ENCODE peak calls at places on chromosomes 4 and X, in five cellular contexts. One of them, this sample, is unnamed.

GRCh38 chr4:78748361-78748760 is 27.8 kb upstream of the BMP2K start:
- DNase-seq in cardiac muscle cell: no peak
- DNase-seq in dorsolateral prefrontal cortex: no peak
- DNase-seq in A549: no peak
- DNase-seq in uterus: no peak
- DNase-seq in this sample: no peak

GRCh38 chrX:56790778-56791177 is 61.7 kb downstream of the NBDY start:
- DNase-seq in cardiac muscle cell: no peak
- DNase-seq in dorsolateral prefrontal cortex: no peak
- DNase-seq in A549: no peak
- DNase-seq in uterus: no peak
- DNase-seq in this sample: no peak

GRCh38 chr4:83238393-83238792 is 46.2 kb downstream of the COQ2 start:
- DNase-seq in cardiac muscle cell: no peak
- DNase-seq in dorsolateral prefrontal cortex: no peak
- DNase-seq in A549: no peak
- DNase-seq in uterus: no peak
- DNase-seq in this sample: no peak

GRCh38 chrX:85243761-85244410 is at the start of the genes SATL1 and ZNF711:
- DNase-seq in cardiac muscle cell: peak; percentile 91
- DNase-seq in dorsolateral prefrontal cortex: peak; percentile 50
- DNase-seq in A549: peak; percentile 14
- DNase-seq in uterus: peak; percentile 40
- DNase-seq in this sample: peak; percentile 22

GRCh38 chrX:113892401-113892800 is 691.5 kb upstream of the HTR2C start:
- DNase-seq in cardiac muscle cell: no peak
- DNase-seq in dorsolateral prefrontal cortex: no peak
- DNase-seq in A549: no peak
- DNase-seq in uterus: no peak
- DNase-seq in this sample: no peak

GRCh38 chr4:184283659-184284335 is 66.1 kb upstream of the ENPP6 start:
- DNase-seq in cardiac muscle cell: no peak
- DNase-seq in dorsolateral prefrontal cortex: no peak
- DNase-seq in A549: no peak
- DNase-seq in uterus: no peak
- DNase-seq in this sample: no peak

GRCh38 chr4:56637791-56638190 is 43.3 kb downstream of the HOPX start:
- DNase-seq in cardiac muscle cell: no peak
- DNase-seq in dorsolateral prefrontal cortex: no peak
- DNase-seq in A549: no peak
- DNase-seq in uterus: no peak
- DNase-seq in this sample: no peak

GRCh38 chr4:128385683-128386304 is 98.2 kb upstream of the PGRMC2 start:
- DNase-seq in cardiac muscle cell: no peak
- DNase-seq in dorsolateral prefrontal cortex: no peak
- DNase-seq in A549: peak; percentile 21
- DNase-seq in uterus: no peak
- DNase-seq in this sample: no peak

GRCh38 chrX:39472161-39472560 is 625.6 kb downstream of the BCOR start:
- DNase-seq in cardiac muscle cell: no peak
- DNase-seq in dorsolateral prefrontal cortex: no peak
- DNase-seq in A549: no peak
- DNase-seq in uterus: no peak
- DNase-seq in this sample: no peak

GRCh38 chr4:99352602-99353580 is at the start of gene ADH1C:
- DNase-seq in cardiac muscle cell: no peak
- DNase-seq in dorsolateral prefrontal cortex: no peak
- DNase-seq in A549: no peak
- DNase-seq in uterus: no peak
- DNase-seq in this sample: no peak

GRCh38 chrX:112834016-112834855 is 6.4 kb downstream of the AMOT start:
- DNase-seq in cardiac muscle cell: peak; percentile 51
- DNase-seq in dorsolateral prefrontal cortex: no peak
- DNase-seq in A549: no peak
- DNase-seq in uterus: no peak
- DNase-seq in this sample: no peak

GRCh38 chr4:31674313-31674947 is 954.3 kb downstream of the PCDH7 start:
- DNase-seq in cardiac muscle cell: peak; percentile 32
- DNase-seq in dorsolateral prefrontal cortex: no peak
- DNase-seq in A549: no peak
- DNase-seq in uterus: no peak
- DNase-seq in this sample: no peak

GRCh38 chr4:5893013-5893580 is at the start of gene CRMP1:
- DNase-seq in cardiac muscle cell: peak; percentile 72
- DNase-seq in dorsolateral prefrontal cortex: peak; percentile 83
- DNase-seq in A549: no peak
- DNase-seq in uterus: no peak
- DNase-seq in this sample: no peak

GRCh38 chr4:105709081-105709450 is 482 bp downstream of the GSTCD start:
- DNase-seq in cardiac muscle cell: peak; percentile 48
- DNase-seq in dorsolateral prefrontal cortex: no peak
- DNase-seq in A549: peak; percentile 3
- DNase-seq in uterus: no peak
- DNase-seq in this sample: no peak

GRCh38 chr4:119785963-119786362 is 157.4 kb upstream of the PDE5A start:
- DNase-seq in cardiac muscle cell: no peak
- DNase-seq in dorsolateral prefrontal cortex: no peak
- DNase-seq in A549: no peak
- DNase-seq in uterus: no peak
- DNase-seq in this sample: no peak

GRCh38 chr4:152784490-152785195 is 4.9 kb downstream of the ARFIP1 start:
- DNase-seq in cardiac muscle cell: no peak
- DNase-seq in dorsolateral prefrontal cortex: no peak
- DNase-seq in A549: peak; percentile 11
- DNase-seq in uterus: no peak
- DNase-seq in this sample: no peak
- TF ChIP-seq CTCF in cardiac muscle cell: peak; percentile 9
- TF ChIP-seq CTCF in dorsolateral prefrontal cortex: no peak
- TF ChIP-seq CTCF in A549: no peak
- TF ChIP-seq CTCF in uterus: no peak
- TF ChIP-seq CTCF in this sample: no peak

DNA sequence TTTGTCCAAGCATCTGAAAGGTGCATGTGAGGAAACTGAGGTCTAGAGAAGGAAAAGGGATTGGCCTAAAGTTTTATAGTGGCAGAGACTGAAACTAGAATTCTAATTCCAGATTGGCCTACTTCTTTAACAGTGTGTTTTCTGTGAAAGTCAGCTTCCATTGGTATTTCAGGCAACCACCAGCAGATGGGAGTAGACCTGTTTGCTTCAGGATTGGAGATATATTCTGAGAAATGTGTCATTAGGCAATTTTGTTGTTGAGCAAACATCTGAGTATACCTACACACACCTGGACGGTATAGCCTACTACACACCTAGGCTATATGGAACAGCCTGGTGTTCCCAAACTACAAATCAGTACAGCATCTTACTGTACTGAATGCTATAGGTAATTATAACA is 207.3 kb upstream of the RADX start:
- DNase-seq in cardiac muscle cell: no peak
- DNase-seq in dorsolateral prefrontal cortex: no peak
- DNase-seq in A549: no peak
- DNase-seq in uterus: no peak
- DNase-seq in this sample: no peak
- TF ChIP-seq CTCF in cardiac muscle cell: peak; percentile 13
- TF ChIP-seq CTCF in dorsolateral prefrontal cortex: no peak
- TF ChIP-seq CTCF in A549: no peak
- TF ChIP-seq CTCF in uterus: no peak
- TF ChIP-seq CTCF in this sample: no peak

GRCh38 chrX:70762285-70762684 is 146.2 kb downstream of the TEX11 start:
- DNase-seq in cardiac muscle cell: peak; percentile 4
- DNase-seq in dorsolateral prefrontal cortex: no peak
- DNase-seq in A549: no peak
- DNase-seq in uterus: no peak
- DNase-seq in this sample: no peak
- TF ChIP-seq CTCF in cardiac muscle cell: no peak
- TF ChIP-seq CTCF in dorsolateral prefrontal cortex: no peak
- TF ChIP-seq CTCF in A549: no peak
- TF ChIP-seq CTCF in uterus: no peak
- TF ChIP-seq CTCF in this sample: no peak

GRCh38 chr4:161256716-161257115 is 907.1 kb downstream of the FSTL5 start:
- DNase-seq in cardiac muscle cell: no peak
- DNase-seq in dorsolateral prefrontal cortex: no peak
- DNase-seq in A549: no peak
- DNase-seq in uterus: no peak
- DNase-seq in this sample: no peak
- TF ChIP-seq CTCF in cardiac muscle cell: no peak
- TF ChIP-seq CTCF in dorsolateral prefrontal cortex: no peak
- TF ChIP-seq CTCF in A549: peak; percentile 61
- TF ChIP-seq CTCF in uterus: no peak
- TF ChIP-seq CTCF in this sample: no peak

GRCh38 chrX:43655151-43655676 is 885 bp upstream of the MAOA start:
- DNase-seq in cardiac muscle cell: peak; percentile 49
- DNase-seq in dorsolateral prefrontal cortex: peak; percentile 9
- DNase-seq in A549: peak; percentile 15
- DNase-seq in uterus: peak; percentile 52
- DNase-seq in this sample: peak; percentile 13

GRCh38 chrX:43655961-43656494 is at the start of gene MAOA:
- DNase-seq in cardiac muscle cell: peak; percentile 35
- DNase-seq in dorsolateral prefrontal cortex: peak; percentile 15
- DNase-seq in A549: peak; percentile 43
- DNase-seq in uterus: peak; percentile 88
- DNase-seq in this sample: no peak

DNA sequence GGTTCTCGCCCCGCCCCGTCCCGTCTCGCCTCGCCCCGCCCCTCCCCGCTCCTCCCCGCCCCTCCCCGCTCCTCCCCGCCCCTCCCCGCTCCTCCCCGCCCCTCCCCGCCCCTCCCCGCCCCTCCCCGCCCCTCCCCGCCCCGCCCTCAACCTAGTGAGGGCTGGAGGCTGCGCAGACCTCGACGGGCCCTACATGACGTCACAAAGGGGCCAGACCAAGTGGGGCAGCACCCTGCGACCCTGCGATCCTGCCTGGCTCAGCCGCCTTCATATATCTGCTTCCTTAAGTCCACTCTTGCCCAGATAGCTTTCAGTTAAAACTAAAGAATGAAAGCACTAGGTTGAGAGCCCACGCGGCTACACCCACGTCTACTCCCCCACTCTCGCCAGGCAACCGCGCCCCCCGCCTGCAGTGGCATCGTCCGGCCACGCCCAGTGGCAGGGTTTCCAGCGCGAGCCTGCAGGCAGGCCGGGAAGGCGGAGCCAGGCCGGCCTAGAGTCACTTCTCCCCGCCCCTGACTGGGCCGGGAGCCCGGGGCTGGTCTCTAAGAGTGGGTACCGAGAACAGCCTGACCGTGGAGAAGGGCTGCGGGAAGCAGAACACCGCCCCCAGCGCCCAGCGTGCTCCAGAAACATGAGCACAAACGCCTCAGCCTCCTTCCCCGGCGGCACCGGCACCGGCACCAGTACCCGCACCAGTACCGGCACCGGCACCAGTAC is 1.5 kb upstream of the MAOA start:
- DNase-seq in cardiac muscle cell: peak; percentile 92
- DNase-seq in dorsolateral prefrontal cortex: peak; percentile 79
- DNase-seq in A549: peak; percentile 84
- DNase-seq in uterus: peak; percentile 93
- DNase-seq in this sample: peak; percentile 75
- TF ChIP-seq CTCF in cardiac muscle cell: peak; percentile 30
- TF ChIP-seq CTCF in dorsolateral prefrontal cortex: peak; percentile 19
- TF ChIP-seq CTCF in A549: no peak
- TF ChIP-seq CTCF in uterus: no peak
- TF ChIP-seq CTCF in this sample: no peak

DNA sequence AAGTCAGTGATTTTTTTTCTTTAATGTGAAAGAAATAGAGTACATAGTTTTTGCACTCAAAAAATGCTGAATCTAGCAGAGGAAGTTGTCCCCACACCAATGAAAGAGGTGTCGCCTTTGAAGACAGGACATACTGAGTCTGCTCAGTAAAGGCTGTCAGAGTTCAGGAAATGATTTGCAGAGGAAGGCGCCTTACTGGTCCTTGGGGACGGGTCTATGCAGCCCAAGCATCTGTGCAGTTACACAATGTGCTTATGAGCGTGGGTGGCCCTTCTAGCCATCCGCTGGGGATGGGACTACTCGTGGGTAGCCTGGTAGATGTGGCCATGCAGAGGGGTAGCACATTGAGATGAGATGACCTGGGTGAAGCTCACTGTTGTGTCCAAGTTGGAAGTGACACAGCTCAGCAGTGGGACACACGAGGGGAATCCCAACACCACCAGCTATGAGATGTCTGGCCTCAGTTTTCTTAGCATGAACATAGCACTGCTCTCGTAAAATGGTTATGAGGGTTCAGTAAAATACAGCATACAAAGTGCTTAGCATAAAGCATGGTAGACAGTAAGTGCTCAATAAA is 116.5 kb upstream of the RBPJ start:
- DNase-seq in cardiac muscle cell: no peak
- DNase-seq in dorsolateral prefrontal cortex: no peak
- DNase-seq in A549: no peak
- DNase-seq in uterus: no peak
- DNase-seq in this sample: no peak
- TF ChIP-seq CTCF in cardiac muscle cell: no peak
- TF ChIP-seq CTCF in dorsolateral prefrontal cortex: no peak
- TF ChIP-seq CTCF in A549: no peak
- TF ChIP-seq CTCF in uterus: no peak
- TF ChIP-seq CTCF in this sample: no peak

GRCh38 chrX:69158166-69159040 is 6.8 kb downstream of the PJA1 start:
- DNase-seq in cardiac muscle cell: peak; percentile 66
- DNase-seq in dorsolateral prefrontal cortex: no peak
- DNase-seq in A549: peak; percentile 44
- DNase-seq in uterus: peak; percentile 74
- DNase-seq in this sample: no peak
- TF ChIP-seq CTCF in cardiac muscle cell: peak; percentile 59
- TF ChIP-seq CTCF in dorsolateral prefrontal cortex: peak; percentile 38
- TF ChIP-seq CTCF in A549: peak; percentile 45
- TF ChIP-seq CTCF in uterus: peak; percentile 38
- TF ChIP-seq CTCF in this sample: no peak

This sample was measured in activated B cell treated with CpG ODN at 0.5 μM for 24 hours.